ENCODE peak calls at places on chromosomes 6 and 20, in nine cellular contexts. L, S, Z, J, B, X, K, A and R are unnamed samples.

GRCh38 chr20:21027569-21027968 is 78.6 kb downstream of the LINC00237 start:
- DNase-seq in B (no peak), S (no peak), K (no peak), A (no peak), X (peak; percentile 1), Z (no peak), L (no peak), J (no peak), R (no peak)

GRCh38 chr6:165732696-165733486 is 69.8 kb upstream of the PDE10A start:
- DNase-seq in A (no peak), Z (no peak), X (no peak), L (peak; percentile 37), B (no peak), J (no peak), S (no peak), K (no peak), R (no peak)

GRCh38 chr6:8707956-8708772 is 272.8 kb upstream of the SLC35B3 start:
- DNase-seq in X (peak; percentile 1), B (peak; percentile 81), A (no peak), J (no peak), L (peak; percentile 9), K (peak; percentile 4), Z (peak; percentile 3), S (no peak), R (no peak)

GRCh38 chr20:8744228-8744844 is 324.6 kb upstream of the PLCB4 start:
- DNase-seq in A (no peak), J (no peak), K (peak; percentile 79), S (no peak), B (no peak), Z (peak; percentile 61), L (no peak), X (peak; percentile 88), R (no peak)

GRCh38 chr6:112231609-112232060 is 22.7 kb downstream of the LAMA4 start:
- DNase-seq in J (no peak), A (no peak), B (no peak), Z (peak; percentile 64), X (peak; percentile 75), K (peak; percentile 59), S (no peak), L (no peak), R (no peak)

GRCh38 chr20:33859157-33859695 is 48.1 kb downstream of the CHMP4B start:
- DNase-seq in X (peak; percentile 23), K (peak; percentile 41), B (no peak), Z (no peak), J (no peak), L (peak; percentile 68), S (peak; percentile 26), A (no peak), R (peak; percentile 50)

GRCh38 chr6:108555399-108556052 is 5.2 kb upstream of the FOXO3 start:
- DNase-seq in X (no peak), B (peak; percentile 79), J (peak; percentile 27), Z (no peak), L (no peak), A (no peak), S (peak; percentile 40), K (no peak), R (no peak)

GRCh38 chr20:49713779-49714712 is at the start of gene B4GALT5:
- DNase-seq in A (peak; percentile 85), B (peak; percentile 44), L (peak; percentile 85), X (peak; percentile 58), Z (peak; percentile 68), S (peak; percentile 75), K (peak; percentile 84), J (peak; percentile 72), R (no peak)

GRCh38 chr6:11462742-11463414 is 74.7 kb upstream of the TMEM170B start:
- DNase-seq in X (no peak), S (no peak), B (no peak), L (no peak), A (no peak), Z (no peak), K (no peak), J (no peak), R (no peak)

GRCh38 chr6:41371992-41372525 is 36.7 kb downstream of the NCR2 start:
- DNase-seq in B (no peak), L (no peak), A (no peak), J (no peak), Z (peak; percentile 25), S (peak; percentile 26), K (peak; percentile 17), X (peak; percentile 22), R (no peak)

GRCh38 chr6:131844243-131844841 is 36.5 kb downstream of the ENPP1 start:
- DNase-seq in J (no peak), K (peak; percentile 16), B (no peak), Z (peak; percentile 86), S (no peak), L (no peak), X (peak; percentile 49), A (no peak), R (no peak)

GRCh38 chr6:5125152-5126006 is 40.2 kb downstream of the PPP1R3G start:
- DNase-seq in L (no peak), J (no peak), X (peak; percentile 92), B (no peak), S (no peak), A (no peak), K (peak; percentile 64), Z (peak; percentile 43), R (no peak)

GRCh38 chr6:105015482-105015881 is 58.6 kb downstream of the LIN28B start:
- DNase-seq in A (no peak), K (peak; percentile 39), Z (peak; percentile 68), J (no peak), L (no peak), B (no peak), X (peak; percentile 70), S (no peak), R (no peak)

GRCh38 chr20:8515810-8516435 is 383.9 kb downstream of the PLCB1 start:
- DNase-seq in A (no peak), S (no peak), J (no peak), L (no peak), X (no peak), Z (no peak), B (no peak), K (no peak), R (no peak)

GRCh38 chr6:40852667-40853383 is 186.2 kb downstream of the UNC5CL start:
- DNase-seq in S (no peak), J (no peak), X (no peak), K (peak; percentile 1), A (no peak), B (no peak), Z (peak; percentile 35), L (peak; percentile 3), R (no peak)

GRCh38 chr6:156729248-156729647 is 47.9 kb upstream of the ARID1B start:
- DNase-seq in L (peak; percentile 56), K (peak; percentile 27), B (no peak), X (peak; percentile 66), S (no peak), A (no peak), J (no peak), Z (peak; percentile 48), R (no peak)

GRCh38 chr20:45921618-45922189 is 9.7 kb upstream of the PLTP start:
- DNase-seq in X (no peak), A (no peak), J (no peak), L (no peak), B (no peak), S (no peak), K (no peak), Z (no peak), R (no peak)

GRCh38 chr6:142187209-142187608 is 40.1 kb downstream of the VTA1 start:
- DNase-seq in X (peak; percentile 62), J (peak; percentile 52), L (no peak), B (no peak), K (peak; percentile 78), S (peak; percentile 44), Z (peak; percentile 30), A (no peak), R (no peak)

DNA sequence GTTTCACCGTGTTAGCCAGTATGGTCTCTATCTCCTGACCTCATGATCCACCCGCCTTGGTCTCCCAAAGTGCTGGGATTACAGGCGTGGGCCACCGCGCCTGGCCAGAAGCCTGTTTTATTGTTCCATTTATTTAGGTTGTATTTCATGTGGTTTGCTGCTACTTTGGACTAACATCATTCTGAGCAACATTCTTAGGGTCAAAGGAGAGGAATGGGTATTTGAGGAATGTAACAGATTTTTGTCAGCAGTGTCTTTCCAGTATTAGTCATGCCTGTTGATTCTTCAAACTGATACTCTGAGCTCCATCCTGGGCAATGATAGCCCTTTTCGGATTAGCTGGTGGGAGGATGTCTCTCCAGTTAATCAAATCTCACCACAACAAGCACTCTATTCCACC is 213.0 kb upstream of the CITED2 start:
- DNase-seq in B (no peak), J (no peak), K (peak; percentile 82), A (no peak), X (peak; percentile 90), L (no peak), Z (peak; percentile 96), S (no peak), R (no peak)
- TF ChIP-seq CTCF in B (no peak), J (no peak), K (no peak), A (no peak), X (no peak), L (no peak), Z (no peak), S (no peak), R (no peak)

DNA sequence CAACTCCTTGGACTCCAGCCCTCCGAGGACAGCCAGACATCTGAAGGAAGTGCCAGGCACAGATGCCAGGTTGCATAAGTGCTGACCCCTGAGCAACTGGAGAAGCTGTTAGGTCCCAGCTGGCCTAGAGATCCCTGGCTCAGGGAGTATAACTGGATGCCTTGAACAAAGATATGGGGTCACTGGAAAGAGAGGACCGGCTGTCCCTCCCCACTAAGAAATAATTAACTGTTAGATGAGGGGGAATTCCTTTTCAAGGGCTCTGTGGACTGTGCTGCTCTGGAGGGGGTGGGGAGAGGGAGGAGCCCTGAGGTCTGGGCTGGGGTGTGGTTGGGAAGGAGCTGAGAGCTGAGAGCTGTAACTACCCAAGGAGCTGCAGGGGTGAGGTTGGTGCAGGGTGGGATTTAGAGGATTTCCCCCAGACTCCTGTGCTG is 39.6 kb downstream of the HLA-F start:
- DNase-seq in S (no peak), A (no peak), L (no peak), Z (peak; percentile 56), J (no peak), X (no peak), K (no peak), B (no peak), R (no peak)
- H3K4me3 ChIP-seq in S (no peak overlapping the region), A (no peak overlapping the region), L (no peak overlapping the region), Z (no peak overlapping the region), J (no peak overlapping the region), X (no peak overlapping the region), K (no peak overlapping the region), B (no peak overlapping the region), R (no peak overlapping the region)

GRCh38 chr6:137708481-137708880 is 158.6 kb upstream of the TNFAIP3 start:
- DNase-seq in K (no peak), S (no peak), J (no peak), Z (no peak), L (no peak), A (no peak), X (no peak), B (no peak), R (no peak)
- TF ChIP-seq CTCF in K (no peak), S (no peak), J (no peak), Z (no peak), L (no peak), A (no peak), X (no peak), B (no peak), R (no peak)

DNA sequence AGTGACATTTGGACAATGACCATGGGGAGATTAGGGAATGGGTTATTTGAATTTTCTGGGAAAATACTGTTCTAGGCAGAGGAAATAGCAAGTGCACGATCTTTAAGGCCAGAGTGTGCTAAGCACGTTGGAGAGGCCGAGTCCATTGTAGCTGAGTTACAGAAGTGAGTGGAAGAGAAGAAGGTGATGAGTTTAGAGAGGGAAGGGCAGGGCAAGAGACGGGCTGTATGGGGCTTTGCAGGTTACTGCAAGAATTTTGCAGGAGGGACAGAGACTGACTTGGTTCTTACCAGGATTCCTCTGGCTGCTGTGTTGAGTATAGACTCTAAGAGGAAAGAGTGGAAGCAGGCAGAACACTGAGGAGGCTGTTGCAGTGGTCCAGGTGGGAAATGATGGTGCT is 1.1 kb upstream of the NCOA3 start:
- DNase-seq in J (no peak), A (no peak), B (no peak), L (peak; percentile 47), Z (no peak), K (no peak), X (no peak), S (no peak), R (no peak)
- H3K4me3 ChIP-seq in J (no peak overlapping the region), A (no peak overlapping the region), B (no peak overlapping the region), L (peak overlapping the region; percentile 89), Z (no peak overlapping the region), K (no peak overlapping the region), X (no peak overlapping the region), S (no peak overlapping the region), R (peak overlapping the region; percentile 97)